ENCODE peak calls at places on chromosome 2, in ten cellular contexts. Q, R, F, D, M, I, C, U, P and A are unnamed samples.

GRCh38 chr2:234406085-234406484 is 90.8 kb downstream of the ARL4C start:
- DNase-seq in Q (no peak), R (no peak), F (no peak), D (no peak), M (peak), I (no peak), C (no peak), U (no peak), P (peak), A (no peak)

GRCh38 chr2:174047746-174048145 is 82.6 kb upstream of the SP3 start:
- DNase-seq in Q (no peak), R (no peak), F (no peak), D (no peak), M (no peak), I (no peak), C (no peak), U (no peak), P (no peak), A (no peak)

GRCh38 chr2:224222320-224222719 is 179.6 kb downstream of the FAM124B start:
- DNase-seq in Q (no peak), R (no peak), F (no peak), D (no peak), M (no peak), I (peak), C (no peak), U (no peak), P (no peak), A (no peak)

GRCh38 chr2:233091595-233092375 is 31.6 kb downstream of the INPP5D start:
- DNase-seq in Q (no peak), R (no peak), F (no peak), D (no peak), M (no peak), I (no peak), C (no peak), U (no peak), P (no peak), A (no peak)

GRCh38 chr2:43376523-43377198 is 150.3 kb upstream of the ZFP36L2 start:
- DNase-seq in Q (no peak), R (peak), F (no peak), D (no peak), M (no peak), I (no peak), C (no peak), U (no peak), P (no peak), A (no peak)

GRCh38 chr2:142872900-142873724 is 4.4 kb upstream of the KYNU start:
- DNase-seq in Q (no peak), R (peak), F (no peak), D (no peak), M (no peak), I (no peak), C (no peak), U (no peak), P (no peak), A (peak)

GRCh38 chr2:71934320-71934593 is 213.4 kb downstream of the CYP26B1 start:
- DNase-seq in Q (no peak), R (no peak), F (no peak), D (no peak), M (no peak), I (no peak), C (no peak), U (no peak), P (peak), A (no peak)

GRCh38 chr2:554444-554843 is 122.8 kb downstream of the TMEM18 start:
- DNase-seq in Q (no peak), R (no peak), F (no peak), D (no peak), M (no peak), I (no peak), C (no peak), U (no peak), P (no peak), A (no peak)

GRCh38 chr2:70833246-70833645 is 2.4 kb downstream of the CD207 start:
- DNase-seq in Q (no peak), R (no peak), F (no peak), D (no peak), M (no peak), I (no peak), C (no peak), U (no peak), P (no peak), A (no peak)

GRCh38 chr2:66925128-66925527 is 472.0 kb upstream of the ETAA1 start:
- DNase-seq in Q (no peak), R (peak), F (no peak), D (no peak), M (no peak), I (no peak), C (no peak), U (no peak), P (no peak), A (peak)